ENCODE peak calls at places on chromosomes 1 and 21, in four cellular contexts. Y is aorta; L is CD8-positive, alpha-beta T cell; Z is iPS DF 6.9. D is an unnamed sample. For H3K36me3 and H3K4me1, the result is how much of the 10 kb centered on the place peaks cover.

GRCh38 chr1:17636612-17637011 is 97.1 kb downstream of the ARHGEF10L start:
- DNase-seq in Y (no peak), L (no peak), Z (no peak), D (no peak)

GRCh38 chr1:5632814-5633213 is 359.4 kb downstream of the NPHP4 start:
- DNase-seq in Y (no peak), L (no peak), Z (no peak), D (no peak)

GRCh38 chr1:92848201-92848600 is 16.4 kb downstream of the RPL5 start:
- DNase-seq in Y (no peak), L (no peak), Z (no peak), D (no peak)

GRCh38 chr21:46129846-46130651 is 25.3 kb downstream of the FTCD start:
- DNase-seq in Y (peak), L (no peak), Z (no peak), D (peak)

GRCh38 chr1:162892916-162893714 is 32.1 kb upstream of the CCDC190 start:
- DNase-seq in Y (no peak), L (no peak), Z (no peak), D (no peak)

GRCh38 chr1:43668956-43669355 is 19.0 kb downstream of the KDM4A start:
- DNase-seq in Y (no peak), L (no peak), Z (no peak), D (no peak)

GRCh38 chr21:43723648-43724047 is 4.7 kb downstream of the PDXK start:
- DNase-seq in Y (no peak), L (no peak), Z (no peak), D (no peak)

GRCh38 chr1:222794656-222795474 is 20.0 kb upstream of the DISP1 start:
- DNase-seq in Y (no peak), L (no peak), Z (no peak), D (no peak)

GRCh38 chr1:241101622-241102021 is 255.4 kb downstream of the RGS7 start:
- DNase-seq in Y (no peak), L (no peak), Z (no peak), D (no peak)

GRCh38 chr1:84271452-84272273 is 29.8 kb upstream of the SAMD13 start:
- DNase-seq in Y (no peak), L (no peak), Z (no peak), D (no peak)

GRCh38 chr1:14338509-14338908 is 260.0 kb upstream of the KAZN start:
- DNase-seq in Y (no peak), L (no peak), Z (no peak), D (no peak)

GRCh38 chr1:110069302-110070281 is 880 bp downstream of the ALX3 start:
- DNase-seq in Y (no peak), L (no peak), Z (no peak), D (no peak)

GRCh38 chr1:83857705-83858104 is 141.2 kb downstream of the TTLL7 start:
- DNase-seq in Y (no peak), L (no peak), Z (no peak), D (no peak)

GRCh38 chr1:99544328-99544727 is 101.6 kb upstream of the PALMD start:
- DNase-seq in Y (no peak), L (no peak), Z (no peak), D (no peak)

GRCh38 chr1:116508984-116509980 is 61.5 kb downstream of the CD58 start:
- DNase-seq in Y (no peak), L (no peak), Z (no peak), D (no peak)

GRCh38 chr1:93324486-93325464 is 20.9 kb upstream of the DR1 start:
- DNase-seq in Y (no peak), L (no peak), Z (no peak), D (no peak)

GRCh38 chr1:39406533-39407478 is 84.6 kb upstream of the BMP8A start:
- DNase-seq in Y (no peak), L (no peak), Z (no peak), D (no peak)

GRCh38 chr1:37028981-37029617 is 5.2 kb downstream of the GRIK3 start:
- DNase-seq in Y (no peak), L (no peak), Z (no peak), D (no peak)

GRCh38 chr1:154157520-154158306 is 2.8 kb upstream of the NUP210L start:
- DNase-seq in Y (no peak), L (peak), Z (no peak), D (no peak)

GRCh38 chr1:101820080-101820479 is 176.6 kb downstream of the OLFM3 start:
- DNase-seq in Y (no peak), L (no peak), Z (peak), D (no peak)

GRCh38 chr1:64822621-64823020 is 77.7 kb downstream of the RAVER2 start:
- DNase-seq in Y (no peak), L (no peak), Z (no peak), D (no peak)

GRCh38 chr1:226672217-226672838 is 66.8 kb downstream of the ITPKB start:
- DNase-seq in Y (no peak), L (no peak), Z (no peak), D (no peak)

GRCh38 chr1:2556277-2557145 is at the start of gene TNFRSF14:
- DNase-seq in Y (no peak), L (peak), Z (no peak), D (peak)

GRCh38 chr1:111924786-111925185 is 64.7 kb downstream of the KCND3 start:
- DNase-seq in Y (no peak), L (no peak), Z (no peak), D (no peak)

GRCh38 chr1:111923766-111924165 is 65.7 kb downstream of the KCND3 start:
- DNase-seq in Y (no peak), L (no peak), Z (no peak), D (no peak)

GRCh38 chr1:111930356-111930755 is 59.1 kb downstream of the KCND3 start:
- DNase-seq in Y (no peak), L (no peak), Z (no peak), D (no peak)

GRCh38 chr1:111927652-111928051 is 61.8 kb downstream of the KCND3 start:
- DNase-seq in Y (no peak), L (no peak), Z (no peak), D (no peak)

DNA sequence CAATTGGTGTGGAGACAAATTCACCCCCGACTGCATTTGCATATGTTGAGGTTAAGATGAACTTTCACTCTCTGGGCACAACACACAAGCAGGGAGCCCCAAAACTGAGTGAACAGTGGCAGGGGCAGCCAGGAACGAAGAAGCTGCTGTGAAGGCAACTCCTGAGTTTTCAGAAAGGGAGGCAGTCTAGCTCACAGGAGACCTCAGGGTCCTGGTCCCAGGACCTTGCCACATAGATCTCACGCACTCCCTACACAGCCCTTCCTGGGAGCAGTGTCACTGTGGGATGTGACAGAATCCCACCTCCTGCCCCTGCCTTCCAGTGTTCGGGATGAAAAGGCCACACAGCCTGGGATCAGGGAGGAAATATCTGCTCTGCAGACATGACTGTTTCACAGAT is 60.9 kb downstream of the KCND3 start:
- DNase-seq in Y (no peak), L (no peak), Z (no peak), D (no peak)
- H3K27ac ChIP-seq in Y (no peak), L (no peak), Z (no peak), D (no peak)

DNA sequence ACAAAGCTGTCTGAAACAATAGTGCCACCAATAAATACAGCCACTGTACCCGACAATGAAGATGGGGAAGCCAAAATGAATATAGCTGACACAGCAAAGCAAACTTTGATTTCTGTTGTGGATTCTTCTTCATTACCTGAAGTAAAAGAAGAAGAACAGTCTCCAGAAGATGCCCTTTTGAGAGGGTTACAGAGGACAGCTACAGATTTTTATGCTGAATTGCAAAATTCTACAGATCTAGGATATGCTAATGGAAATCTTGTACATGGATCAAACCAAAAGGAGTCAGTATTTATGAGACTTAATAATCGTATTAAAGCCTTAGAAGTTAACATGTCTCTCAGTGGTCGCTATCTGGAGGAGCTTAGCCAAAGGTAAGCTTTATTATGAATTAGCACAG is 56.6 kb downstream of the SUCO start:
- DNase-seq in Y (no peak), L (no peak), Z (no peak), D (no peak)
- H3K36me3 ChIP-seq in Y (under half), L (under half), Z (under half), D (under half)

DNA sequence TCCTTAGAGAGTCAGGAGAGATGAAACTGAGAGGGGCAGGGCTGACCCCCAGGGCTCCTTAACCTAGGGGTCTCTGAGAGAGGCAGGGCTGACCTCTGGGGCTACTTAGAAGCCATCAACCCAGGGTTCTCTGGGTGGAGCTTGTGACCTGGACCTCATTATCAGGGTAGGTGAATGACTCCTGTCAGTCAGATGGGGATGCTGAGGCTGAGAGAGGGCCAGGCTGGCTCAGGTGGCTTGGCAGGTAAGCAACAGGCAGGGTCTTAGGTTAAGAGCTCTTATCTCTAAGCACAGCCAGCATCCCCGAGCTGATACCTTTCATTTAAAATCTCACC is 160.9 kb downstream of the PTPRU start:
- DNase-seq in Y (no peak), L (no peak), Z (no peak), D (no peak)
- H3K4me1 ChIP-seq in Y (under half), L (under half), Z (under half), D (under half)

GRCh38 chr1:184626076-184627011 is 128.3 kb downstream of the EDEM3 start:
- DNase-seq in Y (no peak), L (no peak), Z (no peak), D (no peak)

GRCh38 chr1:184623404-184623803 is 131.3 kb downstream of the EDEM3 start:
- DNase-seq in Y (no peak), L (no peak), Z (no peak), D (no peak)

GRCh38 chr1:184624626-184625025 is 130.0 kb downstream of the EDEM3 start:
- DNase-seq in Y (no peak), L (no peak), Z (no peak), D (no peak)

GRCh38 chr1:184622136-184622823 is 132.4 kb downstream of the EDEM3 start:
- DNase-seq in Y (peak), L (no peak), Z (no peak), D (no peak)

DNA sequence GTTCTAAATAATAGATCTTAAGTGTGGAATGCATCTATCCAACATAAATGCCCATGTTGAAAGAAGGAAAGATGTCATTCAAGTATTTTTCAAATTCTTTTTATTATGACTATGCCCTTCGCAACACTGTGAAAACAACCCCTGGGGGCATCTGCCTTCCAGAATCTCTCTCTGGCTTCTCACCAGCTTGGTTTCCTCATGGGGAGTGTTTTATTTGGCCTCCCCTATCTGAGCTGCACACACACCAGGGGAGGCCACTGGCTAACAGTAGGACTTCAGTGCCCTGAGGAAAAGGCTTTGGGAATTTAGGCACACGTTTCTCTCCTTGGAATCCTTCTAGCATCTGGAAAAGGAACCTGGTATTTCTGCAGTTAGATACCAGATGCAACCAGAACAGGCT is 130.6 kb downstream of the EDEM3 start:
- DNase-seq in Y (no peak), L (no peak), Z (no peak), D (no peak)
- H3K27ac ChIP-seq in Y (no peak), L (no peak), Z (no peak), D (no peak)

DNA sequence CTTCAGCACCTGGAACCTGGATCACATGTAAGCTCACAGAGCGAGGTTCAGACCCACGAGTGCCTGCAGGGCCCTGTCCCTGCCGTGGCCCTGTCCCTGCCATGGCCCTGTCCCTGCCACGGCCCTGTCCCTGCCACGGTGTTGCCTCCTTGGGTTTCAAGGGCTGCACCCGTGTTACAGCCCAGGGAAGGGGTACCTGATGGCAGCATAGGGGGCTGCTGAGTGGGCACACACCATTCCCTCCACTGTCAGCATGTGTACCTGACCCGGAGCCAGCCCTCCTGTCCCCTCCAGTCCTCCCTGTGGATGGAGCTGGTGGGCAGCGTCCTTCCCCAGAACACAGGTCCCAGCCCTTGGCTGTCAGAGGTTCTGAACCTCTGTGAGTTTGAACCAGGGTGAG is 15.3 kb downstream of the DFFB start:
- DNase-seq in Y (peak), L (no peak), Z (no peak), D (peak)
- H3K36me3 ChIP-seq in Y (under half), L (under half), Z (under half), D (half or more)

DNA sequence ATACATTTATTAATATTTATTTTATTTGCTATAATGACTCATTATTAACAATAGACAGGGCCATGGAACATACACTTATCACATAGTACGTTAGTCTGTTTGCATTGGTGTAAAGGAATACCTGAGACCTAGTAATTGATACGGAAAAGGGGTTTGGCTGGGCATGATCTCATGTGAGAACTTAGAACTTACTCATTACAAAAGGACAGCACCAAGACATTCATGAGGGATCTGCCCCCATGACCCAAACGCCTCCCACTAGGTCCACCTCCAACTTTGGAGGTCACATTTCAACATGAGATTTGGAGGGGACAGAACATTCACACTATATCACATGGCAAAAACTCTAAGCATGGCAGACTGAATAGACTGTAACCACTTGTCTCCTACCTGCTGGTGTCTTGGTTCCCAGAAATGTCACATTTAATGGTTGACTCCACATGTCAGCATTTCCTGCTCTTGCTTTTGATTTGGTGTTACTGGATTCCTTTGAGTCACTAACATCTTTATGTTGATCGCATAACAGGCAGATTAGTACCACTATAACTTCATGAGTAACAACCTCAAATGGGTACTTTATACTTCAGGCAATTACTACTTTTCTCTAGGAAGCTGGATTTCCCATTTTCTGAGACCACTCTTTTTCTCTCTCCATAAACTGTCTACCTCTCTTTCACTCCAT is 3.5 kb upstream of the C1orf116 start:
- DNase-seq in Y (no peak), L (no peak), Z (no peak), D (no peak)
- H3K4me1 ChIP-seq in Y (under half), L (under half), Z (under half), D (under half)

GRCh38 chr1:50471967-50472366 is 48.7 kb upstream of the DMRTA2 start:
- DNase-seq in Y (no peak), L (no peak), Z (peak), D (no peak)
- H3K27ac ChIP-seq in Y (no peak), L (no peak), Z (no peak), D (no peak)

GRCh38 chr1:171576144-171576543 is 45.9 kb upstream of the MYOCOS start:
- DNase-seq in Y (no peak), L (no peak), Z (no peak), D (no peak)
- H3K36me3 ChIP-seq in Y (under half), L (half or more), Z (under half), D (half or more)

GRCh38 chr1:178150610-178151009 is 56.7 kb downstream of the RASAL2 start:
- DNase-seq in Y (no peak), L (no peak), Z (no peak), D (no peak)
- H3K4me1 ChIP-seq in Y (under half), L (under half), Z (under half), D (under half)

DNA sequence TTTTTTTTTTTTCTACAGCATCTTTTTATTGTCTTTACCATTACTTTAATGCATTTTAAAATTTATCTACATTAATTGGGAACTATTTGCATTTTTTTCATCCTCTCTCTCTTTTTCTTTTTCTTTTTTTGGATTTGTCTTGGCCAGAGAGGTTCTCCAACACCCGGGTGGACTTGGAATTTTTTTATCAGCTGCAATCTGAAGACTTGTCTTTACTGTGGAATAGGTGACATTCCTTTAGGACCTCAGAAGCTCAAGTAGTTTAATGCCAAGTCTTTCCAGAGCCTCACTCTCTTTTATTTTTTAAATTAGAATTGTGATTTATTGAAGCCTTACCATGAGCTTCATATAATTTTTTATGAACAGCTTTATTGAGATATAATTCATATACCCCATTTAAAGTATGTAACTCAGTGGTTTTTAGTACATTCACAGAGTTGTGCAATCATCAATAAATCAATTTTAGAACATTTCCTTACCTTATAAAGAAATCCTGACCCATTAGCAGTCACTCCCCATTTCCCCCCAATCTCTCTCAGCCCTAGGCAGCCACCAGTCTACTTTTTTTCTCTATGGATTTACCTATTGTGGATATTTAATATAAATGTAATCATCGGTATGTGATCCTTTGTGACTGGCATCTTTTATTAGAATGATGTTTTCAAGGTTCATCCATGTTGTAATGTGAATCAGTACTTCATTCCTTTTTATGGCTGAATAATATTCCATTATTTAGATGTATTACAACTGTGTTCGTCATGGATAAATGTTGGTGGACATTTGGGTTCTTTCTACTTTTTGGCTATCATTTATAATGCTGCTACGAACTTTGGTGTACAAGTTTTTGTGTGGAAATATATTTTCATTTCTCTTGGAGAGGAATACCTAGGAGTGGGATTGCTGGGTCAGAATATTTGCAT is 6.2 kb downstream of the TUFT1 start:
- DNase-seq in Y (no peak), L (no peak), Z (no peak), D (no peak)
- H3K27ac ChIP-seq in Y (no peak), L (no peak), Z (no peak), D (peak)

D was measured in lower lobe of right lung.